ENCODE peak calls at places on chromosomes 5 and 9, in six cellular contexts. F is astrocyte of the spinal cord, H is RWPE1, R is BE2C, Y is fibroblast of the aortic adventitia, Q is upper lobe of right lung. S is an unnamed sample.

GRCh38 chr5:83827111-83827541 is 106.5 kb upstream of the HAPLN1 start:
- DNase-seq in H (peak), Y (peak), Q (no peak), R (no peak), F (peak), S (no peak)

GRCh38 chr5:129973716-129974426 is 69.6 kb downstream of the CHSY3 start:
- DNase-seq in Q (no peak), Y (peak), H (no peak), F (peak), R (no peak), S (no peak)

GRCh38 chr5:137603891-137604290 is 104.8 kb upstream of the SPOCK1 start:
- DNase-seq in H (no peak), Q (no peak), Y (no peak), R (no peak), F (no peak), S (no peak)

GRCh38 chr5:139395844-139396640 is 1.1 kb upstream of the PROB1 start:
- DNase-seq in H (no peak), Y (no peak), Q (no peak), R (no peak), F (no peak), S (no peak)

GRCh38 chr5:169196059-169196458 is 104.9 kb downstream of the SLIT3 start:
- DNase-seq in H (no peak), R (no peak), Q (no peak), F (no peak), Y (no peak), S (no peak)

GRCh38 chr5:21654-22233 is 70.2 kb upstream of the PLEKHG4B start:
- DNase-seq in H (peak), R (no peak), F (peak), Q (no peak), Y (peak), S (no peak)

GRCh38 chr9:110769667-110770066 is 101.1 kb downstream of the MUSK start:
- DNase-seq in F (peak), R (no peak), Y (peak), H (no peak), Q (no peak), S (no peak)

GRCh38 chr9:108160705-108161233 is 671.2 kb upstream of the KLF4 start:
- DNase-seq in Q (no peak), R (no peak), Y (no peak), H (no peak), F (no peak), S (no peak)

GRCh38 chr5:98248949-98249348 is 524.5 kb upstream of the RGMB start:
- DNase-seq in Q (no peak), R (no peak), Y (peak), F (peak), H (peak), S (no peak)

GRCh38 chr9:113152699-113153098 is 1.9 kb downstream of the SLC31A2 start:
- DNase-seq in H (peak), Q (no peak), Y (no peak), F (no peak), R (no peak), S (no peak)

GRCh38 chr9:104927912-104928740 is at the start of gene ABCA1:
- DNase-seq in Y (peak), Q (peak), H (peak), R (peak), F (peak), S (peak)

GRCh38 chr5:147400836-147401235 is 109.0 kb downstream of the DPYSL3 start:
- DNase-seq in H (no peak), F (no peak), Q (no peak), Y (no peak), R (no peak), S (no peak)
- TF ChIP-seq CTCF in H (no peak), F (no peak), Q (no peak), Y (no peak), R (no peak), S (no peak)

DNA sequence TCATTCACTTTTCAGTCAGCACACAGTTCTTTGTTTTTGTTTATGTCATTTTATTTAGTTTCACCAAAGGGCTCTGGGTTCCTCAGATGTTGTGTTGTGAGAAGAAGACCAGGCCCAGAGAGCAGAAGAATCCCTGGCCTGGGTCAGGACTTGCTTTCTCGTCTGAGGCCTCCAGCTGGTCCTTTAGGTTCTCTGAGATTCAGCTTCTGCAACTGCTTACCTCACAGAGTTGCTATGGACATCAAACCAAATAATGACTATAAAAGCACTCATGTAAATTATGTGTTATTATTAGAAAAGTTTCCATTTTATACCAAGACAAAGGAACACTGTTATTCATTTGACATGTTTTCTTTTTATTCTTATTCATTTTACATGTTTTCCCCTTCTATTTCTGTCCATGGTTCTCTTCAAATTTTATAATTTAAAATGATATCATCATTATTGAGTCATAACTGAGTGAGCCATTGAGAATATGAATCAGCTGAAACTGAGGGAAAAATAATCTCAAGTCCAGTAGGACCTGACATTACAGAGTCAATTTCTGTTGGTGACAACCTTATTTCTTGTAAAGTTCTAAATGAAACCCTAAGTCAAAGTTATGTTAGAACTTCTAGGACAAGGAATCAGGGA is 44.0 kb upstream of the GLRX start:
- DNase-seq in H (no peak), Y (no peak), Q (no peak), R (no peak), F (peak), S (no peak)
- TF ChIP-seq CTCF in H (no peak), Y (no peak), Q (no peak), R (no peak), F (no peak), S (no peak)

DNA sequence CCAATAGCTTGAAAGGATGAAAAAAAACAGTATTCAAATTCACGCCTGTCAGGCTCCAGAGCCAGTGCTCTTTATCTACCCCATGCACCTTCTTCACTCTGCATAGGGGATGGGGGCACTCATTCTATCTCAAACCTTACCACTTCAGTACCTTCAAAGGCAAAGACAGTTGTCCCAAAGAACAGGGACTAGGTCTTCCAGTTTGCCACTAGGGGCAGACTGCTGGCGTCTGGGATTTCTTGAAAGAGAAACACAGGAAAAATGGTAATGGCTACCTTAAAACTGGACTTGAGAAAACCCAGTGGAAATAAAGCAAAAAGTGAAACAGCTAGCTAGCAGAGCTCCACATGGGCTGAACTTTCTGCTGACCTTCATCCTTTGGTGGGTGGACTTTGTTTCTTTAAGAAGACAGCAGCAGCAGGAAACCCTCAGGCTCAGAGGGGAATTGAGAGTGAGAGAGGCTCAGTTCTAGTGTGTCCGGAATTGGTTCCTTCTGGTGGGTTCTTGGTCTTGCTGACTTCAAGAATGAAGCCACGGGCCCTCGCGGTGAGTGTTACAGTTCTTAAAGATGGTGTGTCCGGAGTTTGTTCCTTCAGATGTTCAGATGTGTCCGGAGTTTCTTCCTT is 41.0 kb upstream of the SLC36A1 start:
- DNase-seq in Y (peak), F (no peak), H (peak), R (no peak), Q (no peak), S (no peak)
- TF ChIP-seq CTCF in Y (peak), F (peak), H (peak), R (peak), Q (peak), S (peak)

DNA sequence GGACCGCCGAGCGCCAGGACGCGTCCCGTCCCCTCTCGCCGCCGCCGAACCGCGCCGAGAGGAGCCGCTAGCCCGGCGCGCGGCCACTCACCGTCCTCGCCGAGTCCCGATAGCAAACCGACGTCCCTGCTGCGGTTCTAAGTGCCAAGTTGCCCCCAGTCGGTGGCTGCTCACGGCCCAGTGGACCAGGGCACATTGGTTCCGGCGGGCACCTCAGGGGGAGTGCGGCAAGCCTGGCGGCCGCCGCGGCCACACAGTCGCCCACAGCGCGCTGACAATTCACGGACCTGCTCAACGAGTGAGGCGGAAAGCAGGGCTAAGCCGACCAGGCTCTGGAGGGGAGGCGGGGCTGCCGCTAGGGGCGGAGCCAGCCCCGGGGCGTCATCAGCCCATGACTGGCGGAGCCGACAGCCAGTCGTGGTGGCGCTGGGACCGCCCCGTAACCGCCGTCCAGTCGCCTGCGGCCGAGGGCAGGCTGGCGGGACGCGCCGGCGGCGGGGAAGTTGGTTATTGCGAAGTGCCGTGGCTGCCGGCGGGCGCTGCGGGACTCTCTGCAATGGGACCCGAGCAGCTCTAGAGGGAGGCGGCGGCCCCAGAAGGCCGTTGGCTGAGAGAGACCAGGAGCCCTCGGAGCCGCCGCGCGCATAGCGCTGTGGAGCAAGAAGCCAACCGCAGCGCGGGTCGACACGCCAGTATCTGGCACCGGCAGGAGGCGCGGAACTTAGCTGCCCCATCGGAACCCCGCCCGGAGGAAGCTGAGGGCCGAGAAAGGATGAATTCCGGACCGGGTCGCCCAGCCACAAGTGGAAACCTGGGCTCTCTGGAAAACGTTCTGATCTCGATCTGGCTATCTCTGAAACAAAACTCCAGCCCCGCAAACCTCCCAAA is at the start of gene MARCHF3:
- DNase-seq in F (peak), H (peak), Q (peak), R (peak), Y (peak), S (peak)
- TF ChIP-seq CTCF in F (peak), H (peak), Q (peak), R (no peak), Y (peak), S (no peak)

DNA sequence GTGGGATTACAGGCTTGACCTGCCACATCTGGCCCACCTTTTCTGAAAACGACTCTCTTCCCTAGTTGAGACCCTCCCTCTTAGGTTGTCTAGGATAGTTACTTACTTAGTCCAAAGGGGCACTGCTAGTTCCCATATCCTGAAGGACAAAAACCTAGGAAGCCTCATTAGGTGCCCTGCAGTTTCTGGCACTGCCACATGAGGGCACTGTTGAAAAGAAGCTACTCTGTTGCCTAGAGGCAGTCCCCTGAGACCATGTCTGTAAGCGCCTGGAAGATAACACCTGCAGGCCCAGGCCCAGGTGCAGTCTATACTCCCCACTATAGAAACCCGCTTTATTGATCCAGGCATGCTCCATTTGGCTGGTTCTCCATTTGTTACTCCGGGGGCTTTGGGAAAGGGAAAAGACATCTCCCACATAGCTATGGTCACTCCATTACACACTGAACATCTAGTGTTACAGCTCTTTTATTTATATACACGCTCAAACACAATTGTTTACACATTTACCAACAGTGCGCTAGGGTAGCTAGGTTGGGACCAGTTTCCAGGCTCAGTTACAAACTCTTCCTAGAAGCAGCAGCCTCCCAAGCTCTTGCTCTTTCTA is 73.4 kb upstream of the PPARGC1B start:
- DNase-seq in F (no peak), Q (no peak), R (peak), H (no peak), Y (no peak), S (peak)
- TF ChIP-seq CTCF in F (peak), Q (peak), R (peak), H (peak), Y (peak), S (peak)

GRCh38 chr9:76419782-76420380 is 25.7 kb upstream of the RFK start:
- DNase-seq in Q (no peak), F (no peak), Y (peak), R (no peak), H (peak), S (no peak)
- TF ChIP-seq CTCF in Q (peak), F (peak), Y (peak), R (peak), H (peak), S (peak)

DNA sequence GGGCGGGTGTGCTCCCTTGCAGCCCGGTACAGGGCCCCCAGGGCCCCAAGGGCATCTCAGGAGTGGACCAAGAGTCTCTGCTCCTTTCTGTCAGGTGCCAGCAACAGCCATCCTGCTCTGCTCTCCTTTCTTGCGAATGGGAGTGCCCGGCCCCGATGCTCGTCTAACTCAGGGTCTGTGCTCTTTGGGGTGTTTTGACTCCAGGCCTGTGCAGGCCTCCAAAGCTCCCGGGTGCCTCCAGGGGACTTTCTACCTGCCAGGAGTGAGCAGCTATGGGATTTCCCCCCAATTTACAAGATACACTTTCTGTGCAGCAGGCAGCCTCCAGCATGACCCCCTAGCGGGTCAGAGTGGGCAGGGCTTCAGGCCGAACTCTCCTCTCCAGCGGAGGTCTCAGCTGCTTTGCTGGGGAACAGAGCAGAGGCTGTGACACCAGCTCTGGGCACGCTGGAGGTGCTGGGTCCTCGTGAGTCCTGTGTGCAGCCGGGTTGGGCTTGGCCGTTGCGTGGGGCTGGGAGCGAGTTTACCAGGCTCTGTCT is 3.0 kb downstream of the NRARP start:
- DNase-seq in Q (peak), H (no peak), R (peak), Y (no peak), F (no peak), S (peak)
- TF ChIP-seq CTCF in Q (no peak), H (no peak), R (no peak), Y (no peak), F (no peak), S (peak)

GRCh38 chr5:87539839-87540238 is 127.1 kb upstream of the CCNH start:
- DNase-seq in Q (no peak), F (no peak), Y (no peak), R (no peak), H (no peak), S (no peak)

GRCh38 chr5:87541668-87542067 is 128.9 kb upstream of the CCNH start:
- DNase-seq in Q (no peak), F (no peak), H (no peak), Y (no peak), R (no peak), S (no peak)

GRCh38 chr5:87536365-87536764 is 123.6 kb upstream of the CCNH start:
- DNase-seq in F (no peak), Q (no peak), Y (no peak), H (no peak), R (no peak), S (no peak)

DNA sequence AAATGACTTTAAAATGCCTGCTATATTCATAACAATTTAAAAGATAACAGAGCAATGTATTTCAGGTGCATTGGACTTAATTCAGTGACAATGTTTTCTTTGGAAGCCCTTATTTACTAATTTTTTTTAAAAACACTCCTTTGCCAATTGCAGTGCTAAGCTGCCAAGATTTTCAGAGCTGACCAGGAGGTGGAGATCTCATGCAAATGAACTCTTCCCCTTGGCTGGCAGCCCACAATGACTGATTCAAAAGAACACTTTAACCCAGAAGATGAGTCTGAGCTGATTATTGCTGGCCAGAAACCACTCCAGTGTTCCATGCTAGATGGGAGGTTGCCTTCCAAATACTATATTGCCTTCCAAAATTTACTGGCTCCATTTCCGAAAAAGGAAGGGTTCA is 128.3 kb upstream of the CCNH start:
- DNase-seq in H (peak), R (peak), F (peak), Q (no peak), Y (peak), S (no peak)
- TF ChIP-seq CTCF in H (no peak), R (no peak), F (peak), Q (no peak), Y (no peak), S (no peak)

S was measured in glutamatergic neuron.